ENCODE peak calls at places on chromosomes 2 and 18, in eight cellular contexts. One of them, this sample, is unnamed.
A peak's percentile ranks its signal among the peaks of the same experiment; 100 is the strongest.

GRCh38 chr2:101981484-101981883 is 10.3 kb upstream of the IL1R2 start:
- DNase-seq in heart left ventricle: no peak
- DNase-seq in BE2C: no peak
- DNase-seq in HepG2: no peak
- DNase-seq in DND-41: peak; percentile 20
- DNase-seq in K562: no peak
- DNase-seq in left ventricle myocardium inferior: no peak
- DNase-seq in A549: no peak
- DNase-seq in this sample: no peak

GRCh38 chr2:144404621-144405312 is 115.2 kb downstream of the ZEB2 start:
- DNase-seq in heart left ventricle: no peak
- DNase-seq in BE2C: no peak
- DNase-seq in HepG2: no peak
- DNase-seq in DND-41: no peak
- DNase-seq in K562: no peak
- DNase-seq in left ventricle myocardium inferior: no peak
- DNase-seq in A549: no peak
- DNase-seq in this sample: no peak

GRCh38 chr2:217218269-217219140 is 358.6 kb upstream of the TNP1 start:
- DNase-seq in heart left ventricle: no peak
- DNase-seq in BE2C: no peak
- DNase-seq in HepG2: no peak
- DNase-seq in DND-41: peak; percentile 12
- DNase-seq in K562: peak; percentile 11
- DNase-seq in left ventricle myocardium inferior: no peak
- DNase-seq in A549: no peak
- DNase-seq in this sample: no peak

GRCh38 chr2:239328306-239329191 is 72.3 kb downstream of the HDAC4 start:
- DNase-seq in heart left ventricle: peak; percentile 89
- DNase-seq in BE2C: peak; percentile 58
- DNase-seq in HepG2: no peak
- DNase-seq in DND-41: peak; percentile 68
- DNase-seq in K562: peak; percentile 25
- DNase-seq in left ventricle myocardium inferior: peak; percentile 85
- DNase-seq in A549: no peak
- DNase-seq in this sample: no peak

GRCh38 chr2:152890746-152891145 is 172.3 kb downstream of the ARL6IP6 start:
- DNase-seq in heart left ventricle: no peak
- DNase-seq in BE2C: no peak
- DNase-seq in HepG2: no peak
- DNase-seq in DND-41: no peak
- DNase-seq in K562: no peak
- DNase-seq in left ventricle myocardium inferior: no peak
- DNase-seq in A549: no peak
- DNase-seq in this sample: no peak

GRCh38 chr2:43539991-43540860 is 55.6 kb downstream of the THADA start:
- DNase-seq in heart left ventricle: peak; percentile 48
- DNase-seq in BE2C: no peak
- DNase-seq in HepG2: no peak
- DNase-seq in DND-41: no peak
- DNase-seq in K562: no peak
- DNase-seq in left ventricle myocardium inferior: peak; percentile 48
- DNase-seq in A549: peak; percentile 66
- DNase-seq in this sample: no peak

GRCh38 chr2:162301151-162301804 is 17.2 kb downstream of the IFIH1 start:
- DNase-seq in heart left ventricle: no peak
- DNase-seq in BE2C: peak; percentile 12
- DNase-seq in HepG2: peak; percentile 62
- DNase-seq in DND-41: peak; percentile 45
- DNase-seq in K562: peak; percentile 16
- DNase-seq in left ventricle myocardium inferior: no peak
- DNase-seq in A549: peak; percentile 60
- DNase-seq in this sample: peak; percentile 72

GRCh38 chr2:19579466-19579865 is 221.0 kb upstream of the OSR1 start:
- DNase-seq in heart left ventricle: no peak
- DNase-seq in BE2C: no peak
- DNase-seq in HepG2: no peak
- DNase-seq in DND-41: no peak
- DNase-seq in K562: no peak
- DNase-seq in left ventricle myocardium inferior: no peak
- DNase-seq in A549: no peak
- DNase-seq in this sample: no peak

GRCh38 chr2:159933727-159934049 is 128.7 kb downstream of the PLA2R1 start:
- DNase-seq in heart left ventricle: no peak
- DNase-seq in BE2C: no peak
- DNase-seq in HepG2: no peak
- DNase-seq in DND-41: no peak
- DNase-seq in K562: no peak
- DNase-seq in left ventricle myocardium inferior: no peak
- DNase-seq in A549: no peak
- DNase-seq in this sample: peak; percentile 57

GRCh38 chr18:73888565-73888964 is 259.1 kb downstream of the FBXO15 start:
- DNase-seq in heart left ventricle: no peak
- DNase-seq in BE2C: no peak
- DNase-seq in HepG2: no peak
- DNase-seq in DND-41: no peak
- DNase-seq in K562: no peak
- DNase-seq in left ventricle myocardium inferior: no peak
- DNase-seq in A549: no peak
- DNase-seq in this sample: no peak

GRCh38 chr2:233761040-233761769 is 1.1 kb downstream of the UGT1A1 start:
- DNase-seq in heart left ventricle: no peak
- DNase-seq in BE2C: no peak
- DNase-seq in HepG2: no peak
- DNase-seq in DND-41: no peak
- DNase-seq in K562: no peak
- DNase-seq in left ventricle myocardium inferior: no peak
- DNase-seq in A549: no peak
- DNase-seq in this sample: no peak

GRCh38 chr2:126855606-126856005 is 43.1 kb upstream of the TEX51 start:
- DNase-seq in heart left ventricle: no peak
- DNase-seq in BE2C: no peak
- DNase-seq in HepG2: no peak
- DNase-seq in DND-41: no peak
- DNase-seq in K562: no peak
- DNase-seq in left ventricle myocardium inferior: no peak
- DNase-seq in A549: no peak
- DNase-seq in this sample: no peak

GRCh38 chr2:205733082-205733481 is 50.8 kb downstream of the NRP2 start:
- DNase-seq in heart left ventricle: no peak
- DNase-seq in BE2C: peak; percentile 65
- DNase-seq in HepG2: no peak
- DNase-seq in DND-41: no peak
- DNase-seq in K562: no peak
- DNase-seq in left ventricle myocardium inferior: no peak
- DNase-seq in A549: no peak
- DNase-seq in this sample: no peak

GRCh38 chr2:236239276-236240065 is 24.7 kb downstream of the ASB18 start:
- DNase-seq in heart left ventricle: no peak
- DNase-seq in BE2C: no peak
- DNase-seq in HepG2: no peak
- DNase-seq in DND-41: no peak
- DNase-seq in K562: no peak
- DNase-seq in left ventricle myocardium inferior: no peak
- DNase-seq in A549: no peak
- DNase-seq in this sample: no peak

GRCh38 chr2:160918909-160919503 is 241.2 kb upstream of the TANK start:
- DNase-seq in heart left ventricle: peak; percentile 83
- DNase-seq in BE2C: peak; percentile 61
- DNase-seq in HepG2: peak; percentile 37
- DNase-seq in DND-41: peak; percentile 10
- DNase-seq in K562: peak; percentile 15
- DNase-seq in left ventricle myocardium inferior: peak; percentile 73
- DNase-seq in A549: peak; percentile 60
- DNase-seq in this sample: peak; percentile 18

GRCh38 chr2:104658149-104658839 is 195.6 kb upstream of the POU3F3 start:
- DNase-seq in heart left ventricle: peak; percentile 81
- DNase-seq in BE2C: peak; percentile 10
- DNase-seq in HepG2: no peak
- DNase-seq in DND-41: peak; percentile 21
- DNase-seq in K562: no peak
- DNase-seq in left ventricle myocardium inferior: peak; percentile 62
- DNase-seq in A549: no peak
- DNase-seq in this sample: peak; percentile 2

GRCh38 chr2:11984556-11985158 is 238.2 kb downstream of the LPIN1 start:
- DNase-seq in heart left ventricle: no peak
- DNase-seq in BE2C: no peak
- DNase-seq in HepG2: no peak
- DNase-seq in DND-41: peak; percentile 49
- DNase-seq in K562: no peak
- DNase-seq in left ventricle myocardium inferior: no peak
- DNase-seq in A549: no peak
- DNase-seq in this sample: no peak

GRCh38 chr18:28189400-28190239 is 12.7 kb upstream of the CDH2 start:
- DNase-seq in heart left ventricle: no peak
- DNase-seq in BE2C: peak; percentile 15
- DNase-seq in HepG2: peak; percentile 54
- DNase-seq in DND-41: peak; percentile 68
- DNase-seq in K562: peak; percentile 18
- DNase-seq in left ventricle myocardium inferior: no peak
- DNase-seq in A549: peak; percentile 75
- DNase-seq in this sample: peak; percentile 43
- TF ChIP-seq CTCF in heart left ventricle: peak; percentile 36
- TF ChIP-seq CTCF in BE2C: peak; percentile 54
- TF ChIP-seq CTCF in HepG2: peak; percentile 82
- TF ChIP-seq CTCF in DND-41: peak; percentile 85
- TF ChIP-seq CTCF in K562: peak; percentile 47
- TF ChIP-seq CTCF in left ventricle myocardium inferior: peak; percentile 62
- TF ChIP-seq CTCF in A549: peak; percentile 48
- TF ChIP-seq CTCF in this sample: peak; percentile 82

DNA sequence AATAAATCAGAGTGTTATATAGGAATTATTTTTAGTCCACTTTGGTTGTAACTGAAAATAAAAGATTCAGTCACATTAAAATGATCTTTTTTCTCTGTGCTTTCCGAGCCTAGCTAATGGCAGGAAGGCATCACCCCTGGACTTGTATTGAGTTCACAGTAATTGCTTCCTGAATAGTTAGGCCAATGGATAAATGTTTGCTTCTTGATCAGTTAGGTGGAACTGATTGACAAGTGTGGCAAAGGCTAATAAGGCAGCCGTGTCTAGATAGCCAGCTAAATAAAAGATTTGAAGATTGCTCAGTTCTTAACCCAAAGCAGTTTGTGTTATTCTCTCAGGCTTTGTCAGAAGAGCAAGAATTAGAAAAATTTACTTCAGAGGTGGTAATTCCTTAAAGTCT is 20.8 kb downstream of the FAM171B start:
- DNase-seq in heart left ventricle: no peak
- DNase-seq in BE2C: no peak
- DNase-seq in HepG2: no peak
- DNase-seq in DND-41: no peak
- DNase-seq in K562: no peak
- DNase-seq in left ventricle myocardium inferior: no peak
- DNase-seq in A549: no peak
- DNase-seq in this sample: no peak
- H3K4me1 ChIP-seq in heart left ventricle: no peaks in the 10 kb centered on the region
- H3K4me1 ChIP-seq in BE2C: no peaks in the 10 kb centered on the region
- H3K4me1 ChIP-seq in HepG2: no peaks in the 10 kb centered on the region
- H3K4me1 ChIP-seq in DND-41: no peaks in the 10 kb centered on the region
- H3K4me1 ChIP-seq in K562: no peaks in the 10 kb centered on the region
- H3K4me1 ChIP-seq in left ventricle myocardium inferior: no peaks in the 10 kb centered on the region
- H3K4me1 ChIP-seq in A549: no peaks in the 10 kb centered on the region
- H3K4me1 ChIP-seq in this sample: no peaks in the 10 kb centered on the region

DNA sequence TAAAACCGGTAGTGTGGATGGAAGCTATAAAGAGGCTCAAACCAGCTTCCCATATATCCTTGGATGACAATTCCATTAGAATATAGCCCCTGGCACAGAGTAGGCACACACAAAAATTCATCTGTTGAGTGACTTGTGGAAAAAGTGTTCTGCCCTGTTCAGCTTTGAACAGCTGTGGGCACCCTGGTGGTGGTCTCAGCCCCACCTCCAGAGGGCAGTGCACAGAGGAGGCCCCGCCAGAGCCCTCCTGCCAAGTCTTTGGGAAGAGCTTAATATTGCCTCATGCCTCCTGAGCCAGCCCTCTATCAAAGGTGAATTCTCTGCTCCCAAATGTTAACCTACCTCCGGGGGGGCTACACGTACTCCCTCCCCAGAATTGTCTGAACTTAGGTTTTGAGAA is 30.4 kb downstream of the EPAS1 start:
- DNase-seq in heart left ventricle: no peak
- DNase-seq in BE2C: no peak
- DNase-seq in HepG2: no peak
- DNase-seq in DND-41: no peak
- DNase-seq in K562: peak; percentile 36
- DNase-seq in left ventricle myocardium inferior: no peak
- DNase-seq in A549: no peak
- DNase-seq in this sample: no peak
- TF ChIP-seq CTCF in heart left ventricle: no peak
- TF ChIP-seq CTCF in BE2C: peak; percentile 32
- TF ChIP-seq CTCF in HepG2: peak; percentile 51
- TF ChIP-seq CTCF in DND-41: peak; percentile 40
- TF ChIP-seq CTCF in K562: peak; percentile 45
- TF ChIP-seq CTCF in left ventricle myocardium inferior: peak; percentile 16
- TF ChIP-seq CTCF in A549: peak; percentile 26
- TF ChIP-seq CTCF in this sample: peak; percentile 58

DNA sequence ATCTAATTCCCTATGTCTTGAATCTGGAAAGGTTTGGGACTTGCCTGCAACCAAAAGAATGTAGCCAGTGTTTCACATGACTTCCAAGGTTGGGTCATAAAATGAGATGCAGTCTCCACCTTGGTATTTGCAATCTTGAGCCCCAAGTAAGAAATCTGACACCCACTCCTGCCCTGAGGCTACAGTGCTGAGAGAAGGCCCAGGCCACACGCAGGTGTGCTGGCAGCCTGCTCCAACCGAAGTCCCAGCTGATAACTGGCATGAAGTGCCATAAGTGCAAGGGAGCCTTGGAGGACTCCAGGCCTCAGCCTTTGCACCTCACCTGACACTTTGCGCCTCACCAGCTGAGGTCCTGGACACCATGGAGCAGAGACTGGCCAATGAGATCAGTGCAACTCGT is 182.7 kb downstream of the ANAPC1 start:
- DNase-seq in heart left ventricle: no peak
- DNase-seq in BE2C: no peak
- DNase-seq in HepG2: no peak
- DNase-seq in DND-41: peak; percentile 38
- DNase-seq in K562: no peak
- DNase-seq in left ventricle myocardium inferior: no peak
- DNase-seq in A549: no peak
- DNase-seq in this sample: no peak
- H3K4me1 ChIP-seq in heart left ventricle: no peaks in the 10 kb centered on the region
- H3K4me1 ChIP-seq in BE2C: peaks cover 4% of the 10 kb centered on the region
- H3K4me1 ChIP-seq in HepG2: peaks cover 62% of the 10 kb centered on the region
- H3K4me1 ChIP-seq in DND-41: peaks cover 86% of the 10 kb centered on the region
- H3K4me1 ChIP-seq in K562: peaks cover 10% of the 10 kb centered on the region
- H3K4me1 ChIP-seq in left ventricle myocardium inferior: peaks cover 13% of the 10 kb centered on the region
- H3K4me1 ChIP-seq in A549: peaks cover 61% of the 10 kb centered on the region
- H3K4me1 ChIP-seq in this sample: peaks cover 76% of the 10 kb centered on the region

GRCh38 chr18:58391932-58392331 is 237.0 kb downstream of the ALPK2 start:
- DNase-seq in heart left ventricle: no peak
- DNase-seq in BE2C: no peak
- DNase-seq in HepG2: no peak
- DNase-seq in DND-41: no peak
- DNase-seq in K562: no peak
- DNase-seq in left ventricle myocardium inferior: no peak
- DNase-seq in A549: no peak
- DNase-seq in this sample: no peak
- TF ChIP-seq CTCF in heart left ventricle: no peak
- TF ChIP-seq CTCF in BE2C: no peak
- TF ChIP-seq CTCF in HepG2: no peak
- TF ChIP-seq CTCF in DND-41: no peak
- TF ChIP-seq CTCF in K562: no peak
- TF ChIP-seq CTCF in left ventricle myocardium inferior: no peak
- TF ChIP-seq CTCF in A549: no peak
- TF ChIP-seq CTCF in this sample: no peak

GRCh38 chr2:230773039-230773773 is 60.6 kb downstream of the CAB39 start:
- DNase-seq in heart left ventricle: no peak
- DNase-seq in BE2C: no peak
- DNase-seq in HepG2: no peak
- DNase-seq in DND-41: no peak
- DNase-seq in K562: no peak
- DNase-seq in left ventricle myocardium inferior: no peak
- DNase-seq in A549: no peak
- DNase-seq in this sample: no peak
- H3K4me1 ChIP-seq in heart left ventricle: peaks cover 1% of the 10 kb centered on the region
- H3K4me1 ChIP-seq in BE2C: no peaks in the 10 kb centered on the region
- H3K4me1 ChIP-seq in HepG2: no peaks in the 10 kb centered on the region
- H3K4me1 ChIP-seq in DND-41: no peaks in the 10 kb centered on the region
- H3K4me1 ChIP-seq in K562: peaks cover 5% of the 10 kb centered on the region
- H3K4me1 ChIP-seq in left ventricle myocardium inferior: peaks cover 45% of the 10 kb centered on the region
- H3K4me1 ChIP-seq in A549: peaks cover 23% of the 10 kb centered on the region
- H3K4me1 ChIP-seq in this sample: no peaks in the 10 kb centered on the region